ENCODE peak calls at places on chromosome 22, in five cellular contexts. R is HepG2, O is WTC11, K is A549, D is K562. H is an unnamed sample.

GRCh38 chr22:37643225-37643847 is 3.9 kb downstream of the SH3BP1 start:
- DNase-seq in O (peak), D (peak), R (no peak), K (peak), H (no peak)

GRCh38 chr22:36123673-36124630 is 36.6 kb downstream of the APOL3 start:
- DNase-seq in K (peak), D (peak), R (peak), O (peak), H (peak)

GRCh38 chr22:50507421-50507990 is at the start of gene LMF2:
- DNase-seq in D (no peak), K (peak), R (peak), O (peak), H (no peak)

GRCh38 chr22:35202376-35202775 is 54.9 kb upstream of the HMGXB4 start:
- DNase-seq in R (no peak), D (no peak), O (no peak), K (no peak), H (no peak)

GRCh38 chr22:38114484-38115398 is 4.3 kb upstream of the BAIAP2L2 start:
- DNase-seq in O (peak), R (peak), K (peak), D (peak), H (no peak)

GRCh38 chr22:43945632-43946390 is 9.4 kb upstream of the SAMM50 start:
- DNase-seq in O (peak), R (peak), D (peak), K (peak), H (no peak)

GRCh38 chr22:43300891-43301676 is 42.1 kb downstream of the SCUBE1 start:
- DNase-seq in O (no peak), R (no peak), K (no peak), D (no peak), H (no peak)

GRCh38 chr22:48905206-48905975 is 922.3 kb downstream of the BRD1 start:
- DNase-seq in K (no peak), D (no peak), O (no peak), R (no peak), H (no peak)

GRCh38 chr22:37182949-37183245 is 5.2 kb downstream of the C1QTNF6 start:
- DNase-seq in K (no peak), D (no peak), R (no peak), O (no peak), H (no peak)

GRCh38 chr22:46578824-46579561 is 41.2 kb upstream of the GRAMD4 start:
- DNase-seq in O (no peak), D (peak), K (no peak), R (peak), H (no peak)

GRCh38 chr22:33464698-33465097 is 406.5 kb upstream of the SYN3 start:
- DNase-seq in R (no peak), O (no peak), D (no peak), K (no peak), H (no peak)

GRCh38 chr22:47209077-47209514 is 446.6 kb downstream of the TBC1D22A start:
- DNase-seq in R (no peak), O (no peak), K (no peak), D (no peak), H (no peak)

GRCh38 chr22:19815093-19815822 is 39.4 kb downstream of the GNB1L start:
- DNase-seq in K (no peak), O (no peak), R (no peak), D (peak), H (no peak)

GRCh38 chr22:39545310-39546063 is 12.9 kb upstream of the RPS19BP1 start:
- DNase-seq in K (no peak), D (peak), R (no peak), O (peak), H (no peak)

GRCh38 chr22:46846154-46846831 is 83.8 kb downstream of the TBC1D22A start:
- DNase-seq in D (no peak), K (no peak), O (no peak), R (no peak), H (no peak)

GRCh38 chr22:37229012-37229804 is 14.9 kb downstream of the RAC2 start:
- DNase-seq in K (peak), D (peak), O (no peak), R (no peak), H (no peak)

GRCh38 chr22:22526125-22526912 is 6.2 kb upstream of the ZNF280A start:
- DNase-seq in D (no peak), O (no peak), K (no peak), R (no peak), H (no peak)

GRCh38 chr22:43844560-43845545 is 17.5 kb downstream of the SULT4A1 start:
- DNase-seq in O (no peak), R (no peak), D (no peak), K (no peak), H (no peak)

GRCh38 chr22:43669190-43669589 is 142.9 kb downstream of the EFCAB6 start:
- DNase-seq in O (no peak), K (no peak), R (no peak), D (no peak), H (no peak)

GRCh38 chr22:33210129-33210784 is 152.1 kb upstream of the SYN3 start:
- DNase-seq in K (peak), D (peak), O (peak), R (peak), H (no peak)

GRCh38 chr22:19691007-19691720 is 23.1 kb upstream of the SEPTIN5 start:
- DNase-seq in K (no peak), D (no peak), R (no peak), O (no peak), H (no peak)

GRCh38 chr22:40529817-40530216 is 106.7 kb downstream of the MRTFA start:
- DNase-seq in O (no peak), K (no peak), D (no peak), R (no peak), H (no peak)

GRCh38 chr22:49476176-49476575 is 351.5 kb downstream of the BRD1 start:
- DNase-seq in O (no peak), K (no peak), D (no peak), R (no peak), H (no peak)

GRCh38 chr22:45680932-45681700 is 9.5 kb downstream of the ATXN10 start:
- DNase-seq in D (no peak), O (no peak), K (no peak), R (no peak), H (no peak)

GRCh38 chr22:32991353-32992115 is 66.6 kb downstream of the SYN3 start:
- DNase-seq in R (no peak), O (no peak), K (no peak), D (no peak), H (no peak)

GRCh38 chr22:44380716-44381500 is 68.2 kb upstream of the SHISAL1 start:
- DNase-seq in K (no peak), D (no peak), R (no peak), O (no peak), H (no peak)

GRCh38 chr22:48492371-48493320 is 1335.0 kb downstream of the BRD1 start:
- DNase-seq in R (peak), O (peak), K (peak), D (peak), H (peak)

GRCh38 chr22:43854786-43855271 is 7.5 kb downstream of the SULT4A1 start:
- DNase-seq in R (no peak), K (no peak), O (no peak), D (no peak), H (no peak)

GRCh38 chr22:19106886-19107729 is 15.1 kb downstream of the DGCR2 start:
- DNase-seq in K (no peak), O (no peak), D (no peak), R (no peak), H (no peak)

GRCh38 chr22:46043339-46043738 is 66.4 kb upstream of the WNT7B start:
- DNase-seq in D (no peak), O (peak), K (no peak), R (no peak), H (no peak)

GRCh38 chr22:44068422-44069191 is 44.5 kb downstream of the PARVB start:
- DNase-seq in O (no peak), K (no peak), R (no peak), D (no peak), H (peak)

GRCh38 chr22:19576460-19577421 is 52.5 kb upstream of the CLDN5 start:
- DNase-seq in O (no peak), K (no peak), R (no peak), D (peak), H (no peak)

GRCh38 chr22:45970709-45971388 is 6.1 kb downstream of the WNT7B start:
- DNase-seq in R (no peak), O (no peak), D (no peak), K (no peak), H (no peak)

DNA sequence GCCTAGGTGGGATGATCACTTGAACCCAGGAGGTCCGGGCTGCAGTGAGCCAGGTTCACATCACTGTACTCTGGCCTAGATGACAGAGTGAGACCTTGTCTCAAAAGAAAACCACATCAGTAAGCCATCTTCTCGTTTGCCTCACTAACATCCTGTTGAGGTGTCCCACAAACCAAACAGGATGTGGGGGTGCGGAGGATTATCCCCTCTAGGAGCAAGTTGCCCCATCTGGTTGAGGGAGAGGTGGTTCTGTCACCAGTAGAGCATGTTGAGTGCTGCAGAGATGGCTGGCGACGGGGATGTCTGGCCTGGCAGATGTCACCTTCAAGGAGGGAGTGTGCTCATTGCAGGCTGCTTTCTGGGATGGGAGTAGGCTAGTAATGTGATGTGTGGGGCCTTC is 72.4 kb downstream of the ZNRF3 start:
- DNase-seq in R (no peak), K (no peak), O (no peak), D (no peak), H (peak)
- TF ChIP-seq MAX in R (no peak), K (no peak), O (no peak), D (no peak), H (no peak)

DNA sequence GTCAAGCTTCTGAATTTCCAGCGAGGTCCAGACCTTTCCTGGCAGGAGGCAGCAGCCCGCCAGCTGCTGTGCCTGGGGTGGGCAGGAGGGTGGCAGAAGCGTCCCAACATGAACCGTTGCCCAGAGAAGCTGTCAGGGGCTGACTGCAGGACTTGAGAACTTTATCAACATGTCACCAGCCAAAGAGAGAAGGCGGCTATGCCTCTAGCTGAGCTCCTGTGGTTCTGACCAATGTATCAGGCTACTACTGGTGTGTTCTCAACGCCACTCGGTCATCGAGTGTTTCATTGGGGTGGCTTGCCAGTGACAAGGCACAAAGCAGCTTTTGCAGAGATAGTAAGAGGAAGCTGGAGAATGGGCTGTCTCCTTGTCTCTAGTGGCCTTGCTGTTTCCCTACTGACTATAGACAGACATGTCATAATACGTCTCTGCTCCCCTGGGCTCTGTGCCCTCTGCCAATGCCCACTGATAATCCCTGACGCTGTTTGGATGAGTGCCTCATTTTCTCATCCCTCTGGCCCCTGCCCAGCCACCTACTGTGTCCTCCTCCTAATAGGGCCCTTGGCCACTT is 17.6 kb upstream of the ASCC2 start:
- DNase-seq in O (no peak), K (no peak), D (no peak), R (no peak), H (no peak)
- TF ChIP-seq ESRRA in O (no peak), K (no peak), D (no peak), R (no peak), H (no peak)

GRCh38 chr22:42067706-42068350 is 2.8 kb downstream of the NAGA start:
- DNase-seq in D (no peak), O (peak), K (no peak), R (no peak), H (no peak)
- TF ChIP-seq MAX in D (no peak), O (no peak), K (no peak), R (no peak), H (no peak)

DNA sequence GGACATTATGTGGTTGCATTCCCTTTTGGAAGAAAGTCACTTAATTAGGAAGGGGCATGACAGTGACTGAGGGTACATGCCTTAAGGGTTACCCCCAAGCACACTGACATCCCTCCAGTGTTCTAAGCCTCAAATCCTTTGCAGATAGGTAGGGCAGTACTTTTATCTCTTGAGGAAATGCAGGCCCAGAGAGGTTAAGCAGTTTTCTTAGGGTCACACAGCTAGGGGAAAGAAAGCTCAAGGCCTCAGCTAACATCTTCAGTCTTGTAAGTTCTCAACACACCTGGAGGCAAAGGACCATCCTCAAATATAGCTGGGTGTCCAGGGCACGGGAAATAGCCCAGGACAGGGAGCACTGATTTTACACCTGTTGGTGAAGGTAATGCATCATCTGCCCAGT is 31.6 kb downstream of the KIAA1671 start:
- DNase-seq in R (no peak), D (no peak), K (no peak), O (no peak), H (no peak)
- TF ChIP-seq ESRRA in R (no peak), D (no peak), K (no peak), O (no peak), H (no peak)

GRCh38 chr22:20981787-20982562 is at the start of gene LZTR1:
- DNase-seq in K (peak), R (peak), D (peak), O (peak), H (peak)
- TF ChIP-seq MAX in K (peak), R (peak), D (no peak), O (peak), H (peak)

DNA sequence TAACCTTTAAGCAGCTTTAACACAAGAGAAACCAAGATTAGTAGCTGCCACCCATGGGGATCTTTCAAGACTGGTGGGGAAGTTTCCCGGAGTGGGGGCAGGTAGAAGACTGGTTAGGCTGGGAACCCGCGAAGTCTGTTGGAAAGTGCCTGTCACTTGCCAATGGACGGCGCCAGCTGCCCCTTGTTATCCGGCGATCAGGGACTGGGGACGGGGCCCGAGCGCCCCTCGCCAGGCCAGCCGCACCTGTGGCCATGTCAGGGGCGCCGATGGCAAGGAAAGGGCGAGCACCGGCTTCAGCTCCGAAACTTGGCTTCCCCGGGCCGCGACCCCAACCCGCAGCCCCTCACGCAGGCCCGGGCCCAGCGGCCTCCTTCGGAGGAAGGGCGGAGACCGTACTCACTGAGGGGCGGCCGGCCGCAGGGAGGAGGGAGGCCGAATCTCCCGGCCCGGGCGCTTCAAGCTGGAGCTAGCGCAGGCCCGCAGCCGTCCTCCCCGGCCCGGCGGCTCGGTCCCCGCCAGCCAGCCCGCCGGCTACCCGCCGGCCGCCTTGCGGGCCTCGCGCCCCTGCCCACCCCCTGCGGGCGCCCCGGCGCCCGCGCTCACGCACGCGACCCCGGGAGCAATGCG is 539 bp downstream of the EIF4ENIF1 start:
- DNase-seq in D (peak), R (no peak), K (no peak), O (peak), H (no peak)
- TF ChIP-seq ESRRA in D (no peak), R (no peak), K (no peak), O (no peak), H (no peak)

GRCh38 chr22:30979932-30980331 is 10.9 kb downstream of the TUG1 start:
- DNase-seq in D (no peak), K (no peak), R (no peak), O (no peak), H (no peak)

GRCh38 chr22:30982501-30982900 is 13.4 kb downstream of the TUG1 start:
- DNase-seq in R (no peak), K (no peak), D (no peak), O (no peak), H (no peak)

GRCh38 chr22:30984317-30984716 is 15.3 kb downstream of the TUG1 start:
- DNase-seq in O (no peak), K (no peak), R (peak), D (no peak), H (no peak)

DNA sequence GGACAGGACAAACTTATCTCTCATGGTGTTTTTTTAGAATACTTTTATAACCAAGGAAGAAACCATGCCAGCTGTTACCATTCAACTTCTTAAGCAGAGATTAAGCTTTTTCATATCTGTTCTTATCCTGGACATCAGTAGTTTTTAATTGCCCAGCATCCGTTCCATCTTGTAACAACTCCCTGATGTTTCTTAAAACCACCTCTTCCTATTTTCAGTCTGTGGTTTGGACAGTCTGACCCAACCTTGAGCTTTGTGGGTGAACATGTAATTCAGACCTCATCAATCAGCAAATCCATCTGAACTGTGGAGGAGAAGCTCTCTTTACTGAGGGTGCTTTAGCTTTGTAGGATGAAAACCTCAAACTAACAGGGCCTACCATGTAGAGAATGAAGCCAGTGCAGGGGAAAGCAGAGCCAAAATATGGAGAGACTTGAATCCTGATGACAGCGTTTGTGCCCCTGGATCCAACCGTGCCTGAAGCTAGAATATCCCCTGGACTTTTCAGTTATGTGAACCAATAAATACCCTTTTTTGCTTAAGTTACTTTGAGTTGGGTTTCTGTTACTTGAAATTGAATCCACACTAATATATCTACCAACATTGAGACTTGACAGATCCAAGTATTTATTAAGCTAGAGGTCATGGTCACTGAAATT is 9.4 kb downstream of the TUG1 start:
- DNase-seq in O (no peak), R (no peak), D (no peak), K (no peak), H (no peak)
- TF ChIP-seq MAX in O (no peak), R (no peak), D (no peak), K (no peak), H (no peak)

GRCh38 chr22:17370766-17371181 is 1.5 kb downstream of the CECR2 start:
- DNase-seq in D (no peak), O (no peak), K (no peak), R (no peak), H (no peak)

GRCh38 chr22:17368727-17369552 is at the start of gene CECR2:
- DNase-seq in R (no peak), O (peak), D (peak), K (no peak), H (peak)

GRCh38 chr22:17371446-17371845 is 2.2 kb downstream of the CECR2 start:
- DNase-seq in O (no peak), R (no peak), K (no peak), D (no peak), H (no peak)

GRCh38 chr22:17369553-17370035 is 334 bp downstream of the CECR2 start:
- DNase-seq in R (no peak), O (peak), K (no peak), D (no peak), H (no peak)

GRCh38 chr22:17370036-17370765 is 941 bp downstream of the CECR2 start:
- DNase-seq in O (peak), D (no peak), R (no peak), K (no peak), H (no peak)
- TF ChIP-seq ESRRA in O (no peak), D (no peak), R (no peak), K (no peak), H (no peak)